ENCODE peak calls at places on chromosomes 6 and 20, in four cellular contexts. One of them, this sample, is unnamed.

GRCh38 chr6:30883743-30884520 is at the start of gene DDR1:
- DNase-seq in fibroblast of lung: peak
- DNase-seq in transverse colon: peak
- DNase-seq in brain microvascular endothelial cell: peak
- DNase-seq in this sample: peak

GRCh38 chr6:170142559-170142958 is 148.3 kb downstream of the DLL1 start:
- DNase-seq in fibroblast of lung: no peak
- DNase-seq in brain microvascular endothelial cell: no peak
- DNase-seq in transverse colon: no peak
- DNase-seq in this sample: no peak

GRCh38 chr6:16769131-16769985 is 8.1 kb upstream of the ATXN1 start:
- DNase-seq in transverse colon: peak
- DNase-seq in brain microvascular endothelial cell: peak
- DNase-seq in fibroblast of lung: peak
- DNase-seq in this sample: peak

GRCh38 chr6:129748901-129749748 is 39.1 kb upstream of the ARHGAP18 start:
- DNase-seq in transverse colon: no peak
- DNase-seq in fibroblast of lung: peak
- DNase-seq in brain microvascular endothelial cell: no peak
- DNase-seq in this sample: peak

GRCh38 chr6:14880717-14881116 is 365.2 kb upstream of the JARID2 start:
- DNase-seq in brain microvascular endothelial cell: no peak
- DNase-seq in transverse colon: no peak
- DNase-seq in fibroblast of lung: peak
- DNase-seq in this sample: no peak

GRCh38 chr20:699342-699741 is 23.7 kb upstream of the SCRT2 start:
- DNase-seq in brain microvascular endothelial cell: no peak
- DNase-seq in transverse colon: no peak
- DNase-seq in fibroblast of lung: no peak
- DNase-seq in this sample: no peak

GRCh38 chr6:17724341-17724740 is 17.6 kb upstream of the NUP153 start:
- DNase-seq in brain microvascular endothelial cell: no peak
- DNase-seq in transverse colon: no peak
- DNase-seq in fibroblast of lung: no peak
- DNase-seq in this sample: no peak

GRCh38 chr20:45436732-45437485 is 21.0 kb downstream of the PIGT start:
- DNase-seq in brain microvascular endothelial cell: peak
- DNase-seq in fibroblast of lung: peak
- DNase-seq in transverse colon: peak
- DNase-seq in this sample: peak

GRCh38 chr6:136127856-136128255 is 122.3 kb downstream of the MTFR2 start:
- DNase-seq in transverse colon: no peak
- DNase-seq in fibroblast of lung: no peak
- DNase-seq in brain microvascular endothelial cell: no peak
- DNase-seq in this sample: no peak

GRCh38 chr6:133198725-133199124 is 42.4 kb upstream of the EYA4 start:
- DNase-seq in transverse colon: no peak
- DNase-seq in brain microvascular endothelial cell: no peak
- DNase-seq in fibroblast of lung: no peak
- DNase-seq in this sample: peak

GRCh38 chr6:34953084-34954025 is 64.3 kb downstream of the ANKS1A start:
- DNase-seq in transverse colon: peak
- DNase-seq in fibroblast of lung: peak
- DNase-seq in brain microvascular endothelial cell: peak
- DNase-seq in this sample: no peak

GRCh38 chr6:107290491-107290890 is 168.9 kb downstream of the PDSS2 start:
- DNase-seq in brain microvascular endothelial cell: no peak
- DNase-seq in fibroblast of lung: no peak
- DNase-seq in transverse colon: no peak
- DNase-seq in this sample: no peak

GRCh38 chr6:10720229-10720959 is 2.5 kb upstream of the TMEM14C start:
- DNase-seq in fibroblast of lung: peak
- DNase-seq in transverse colon: peak
- DNase-seq in brain microvascular endothelial cell: no peak
- DNase-seq in this sample: no peak

GRCh38 chr6:43395822-43396221 is 26.4 kb upstream of the ZNF318 start:
- DNase-seq in fibroblast of lung: no peak
- DNase-seq in transverse colon: no peak
- DNase-seq in brain microvascular endothelial cell: no peak
- DNase-seq in this sample: no peak

GRCh38 chr6:161443868-161444267 is 170.0 kb upstream of the AGPAT4 start:
- DNase-seq in brain microvascular endothelial cell: no peak
- DNase-seq in fibroblast of lung: no peak
- DNase-seq in transverse colon: no peak
- DNase-seq in this sample: no peak

GRCh38 chr20:44204156-44204831 is 6.3 kb downstream of the OSER1 start:
- DNase-seq in brain microvascular endothelial cell: peak
- DNase-seq in transverse colon: no peak
- DNase-seq in fibroblast of lung: peak
- DNase-seq in this sample: peak

GRCh38 chr6:32109114-32109764 is at the start of gene TNXB:
- DNase-seq in transverse colon: peak
- DNase-seq in fibroblast of lung: no peak
- DNase-seq in brain microvascular endothelial cell: no peak
- DNase-seq in this sample: peak

GRCh38 chr6:12196326-12196936 is 93.7 kb upstream of the EDN1 start:
- DNase-seq in fibroblast of lung: peak
- DNase-seq in transverse colon: no peak
- DNase-seq in brain microvascular endothelial cell: peak
- DNase-seq in this sample: peak

GRCh38 chr20:14288341-14289330 is 48.8 kb downstream of the FLRT3 start:
- DNase-seq in transverse colon: no peak
- DNase-seq in brain microvascular endothelial cell: peak
- DNase-seq in fibroblast of lung: peak
- DNase-seq in this sample: peak

GRCh38 chr6:138026342-138026741 is 80.9 kb downstream of the PERP start:
- DNase-seq in transverse colon: no peak
- DNase-seq in brain microvascular endothelial cell: no peak
- DNase-seq in fibroblast of lung: no peak
- DNase-seq in this sample: peak

GRCh38 chr6:90008908-90009501 is 114.7 kb downstream of the GJA10 start:
- DNase-seq in fibroblast of lung: peak
- DNase-seq in brain microvascular endothelial cell: peak
- DNase-seq in transverse colon: no peak
- DNase-seq in this sample: peak

GRCh38 chr6:13413466-13413862 is 73.9 kb downstream of the GFOD1 start:
- DNase-seq in transverse colon: no peak
- DNase-seq in brain microvascular endothelial cell: no peak
- DNase-seq in fibroblast of lung: peak
- DNase-seq in this sample: peak

GRCh38 chr6:99521557-99522286 is 6.5 kb upstream of the USP45 start:
- DNase-seq in transverse colon: peak
- DNase-seq in fibroblast of lung: peak
- DNase-seq in brain microvascular endothelial cell: peak
- DNase-seq in this sample: no peak

This sample was measured in NCI-H226.